ENCODE peak calls at places on chromosomes 6 and 20, in four cellular contexts. One of them, this sample, is unnamed.

GRCh38 chr6:148273962-148274752 is 68.5 kb upstream of the SASH1 start:
- DNase-seq in HFF-Myc: no peak
- DNase-seq in RWPE2: no peak
- DNase-seq in transverse colon: no peak
- DNase-seq in this sample: peak; percentile 45

GRCh38 chr20:18090044-18090443 is 32.3 kb upstream of the OVOL2 start:
- DNase-seq in HFF-Myc: no peak
- DNase-seq in RWPE2: no peak
- DNase-seq in transverse colon: no peak
- DNase-seq in this sample: no peak

GRCh38 chr6:154164397-154164796 is 125.4 kb downstream of the OPRM1 start:
- DNase-seq in HFF-Myc: no peak
- DNase-seq in RWPE2: no peak
- DNase-seq in transverse colon: no peak
- DNase-seq in this sample: peak; percentile 93

GRCh38 chr6:111199935-111200822 is 112.9 kb downstream of the SLC16A10 start:
- DNase-seq in HFF-Myc: no peak
- DNase-seq in RWPE2: no peak
- DNase-seq in transverse colon: no peak
- DNase-seq in this sample: no peak

GRCh38 chr6:152636675-152637421 is at the start of gene SYNE1:
- DNase-seq in HFF-Myc: no peak
- DNase-seq in RWPE2: peak; percentile 56
- DNase-seq in transverse colon: no peak
- DNase-seq in this sample: peak; percentile 14

GRCh38 chr6:3759656-3760245 is 8.2 kb upstream of the PXDC1 start:
- DNase-seq in HFF-Myc: no peak
- DNase-seq in RWPE2: no peak
- DNase-seq in transverse colon: no peak
- DNase-seq in this sample: peak; percentile 97

GRCh38 chr6:128347123-128347522 is 173.3 kb downstream of the PTPRK start:
- DNase-seq in HFF-Myc: no peak
- DNase-seq in RWPE2: no peak
- DNase-seq in transverse colon: no peak
- DNase-seq in this sample: no peak

GRCh38 chr6:121858976-121859375 is 423.5 kb downstream of the GJA1 start:
- DNase-seq in HFF-Myc: no peak
- DNase-seq in RWPE2: no peak
- DNase-seq in transverse colon: no peak
- DNase-seq in this sample: peak; percentile 53

GRCh38 chr6:116144590-116144989 is 18.7 kb upstream of the COL10A1 start:
- DNase-seq in HFF-Myc: peak; percentile 46
- DNase-seq in RWPE2: no peak
- DNase-seq in transverse colon: no peak
- DNase-seq in this sample: peak; percentile 61

GRCh38 chr6:109740787-109741186 is 49.7 kb downstream of the FIG4 start:
- DNase-seq in HFF-Myc: no peak
- DNase-seq in RWPE2: no peak
- DNase-seq in transverse colon: no peak
- DNase-seq in this sample: no peak

DNA sequence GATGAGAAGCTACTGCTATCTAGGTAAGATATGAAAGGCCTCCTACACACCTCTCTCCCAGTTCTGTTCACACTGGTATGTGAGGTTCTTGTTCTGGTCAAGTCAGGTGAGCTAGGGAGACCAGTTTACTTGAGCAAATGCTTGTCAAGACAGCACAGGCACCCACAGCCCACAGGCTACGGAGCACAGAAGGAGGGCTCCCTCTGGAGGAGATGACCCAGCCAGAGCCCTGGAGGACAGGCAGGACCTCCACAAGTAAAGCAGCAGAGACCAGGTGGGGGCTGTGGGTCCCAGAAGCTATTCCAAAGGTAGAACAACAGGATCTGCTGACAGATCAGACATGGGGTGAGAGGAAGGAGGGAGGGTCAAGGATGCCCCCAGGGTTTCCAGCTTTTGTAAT is 13.2 kb downstream of the MMP24OS start:
- DNase-seq in HFF-Myc: no peak
- DNase-seq in RWPE2: peak; percentile 85
- DNase-seq in transverse colon: no peak
- DNase-seq in this sample: no peak
- TF ChIP-seq CTCF in HFF-Myc: peak; percentile 21
- TF ChIP-seq CTCF in RWPE2: peak; percentile 72
- TF ChIP-seq CTCF in transverse colon: no peak
- TF ChIP-seq CTCF in this sample: no peak

GRCh38 chr6:163137036-163137435 is 277.5 kb upstream of the QKI start:
- DNase-seq in HFF-Myc: no peak
- DNase-seq in RWPE2: no peak
- DNase-seq in transverse colon: no peak
- DNase-seq in this sample: no peak

GRCh38 chr6:163132050-163132750 is 282.3 kb upstream of the QKI start:
- DNase-seq in HFF-Myc: no peak
- DNase-seq in RWPE2: no peak
- DNase-seq in transverse colon: no peak
- DNase-seq in this sample: no peak

GRCh38 chr6:163137504-163137903 is 277.0 kb upstream of the QKI start:
- DNase-seq in HFF-Myc: no peak
- DNase-seq in RWPE2: no peak
- DNase-seq in transverse colon: no peak
- DNase-seq in this sample: no peak

GRCh38 chr6:163133017-163133416 is 281.5 kb upstream of the QKI start:
- DNase-seq in HFF-Myc: no peak
- DNase-seq in RWPE2: no peak
- DNase-seq in transverse colon: no peak
- DNase-seq in this sample: no peak

DNA sequence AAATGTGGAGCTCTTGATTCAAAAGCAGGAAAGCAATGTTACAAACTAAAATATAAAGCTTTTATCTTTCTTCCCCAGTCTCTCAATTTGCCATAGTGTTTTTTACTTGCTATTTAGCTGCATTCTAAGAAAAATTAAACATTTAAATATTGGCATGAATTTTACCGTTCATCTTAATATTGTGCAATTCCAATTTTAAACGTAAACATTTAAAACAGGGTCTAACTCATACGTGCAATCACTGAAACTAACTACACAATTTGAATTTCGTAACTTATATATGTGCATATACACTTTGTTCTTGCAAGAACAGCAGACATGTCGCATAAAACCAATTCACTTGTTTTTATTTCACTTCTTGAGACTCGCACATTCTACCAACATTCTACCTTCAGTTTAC is 280.8 kb upstream of the QKI start:
- DNase-seq in HFF-Myc: no peak
- DNase-seq in RWPE2: no peak
- DNase-seq in transverse colon: no peak
- DNase-seq in this sample: no peak
- H3K4me3 ChIP-seq in HFF-Myc: no peak overlapping the region
- H3K4me3 ChIP-seq in RWPE2: no peak overlapping the region
- H3K4me3 ChIP-seq in transverse colon: no peak overlapping the region
- H3K4me3 ChIP-seq in this sample: no peak overlapping the region

GRCh38 chr6:143427109-143427817 is 23.2 kb downstream of the ADAT2 start:
- DNase-seq in HFF-Myc: peak; percentile 44
- DNase-seq in RWPE2: no peak
- DNase-seq in transverse colon: peak; percentile 62
- DNase-seq in this sample: peak; percentile 85
- TF ChIP-seq CTCF in HFF-Myc: peak; percentile 98
- TF ChIP-seq CTCF in RWPE2: peak; percentile 97
- TF ChIP-seq CTCF in transverse colon: peak; percentile 93
- TF ChIP-seq CTCF in this sample: peak; percentile 100

DNA sequence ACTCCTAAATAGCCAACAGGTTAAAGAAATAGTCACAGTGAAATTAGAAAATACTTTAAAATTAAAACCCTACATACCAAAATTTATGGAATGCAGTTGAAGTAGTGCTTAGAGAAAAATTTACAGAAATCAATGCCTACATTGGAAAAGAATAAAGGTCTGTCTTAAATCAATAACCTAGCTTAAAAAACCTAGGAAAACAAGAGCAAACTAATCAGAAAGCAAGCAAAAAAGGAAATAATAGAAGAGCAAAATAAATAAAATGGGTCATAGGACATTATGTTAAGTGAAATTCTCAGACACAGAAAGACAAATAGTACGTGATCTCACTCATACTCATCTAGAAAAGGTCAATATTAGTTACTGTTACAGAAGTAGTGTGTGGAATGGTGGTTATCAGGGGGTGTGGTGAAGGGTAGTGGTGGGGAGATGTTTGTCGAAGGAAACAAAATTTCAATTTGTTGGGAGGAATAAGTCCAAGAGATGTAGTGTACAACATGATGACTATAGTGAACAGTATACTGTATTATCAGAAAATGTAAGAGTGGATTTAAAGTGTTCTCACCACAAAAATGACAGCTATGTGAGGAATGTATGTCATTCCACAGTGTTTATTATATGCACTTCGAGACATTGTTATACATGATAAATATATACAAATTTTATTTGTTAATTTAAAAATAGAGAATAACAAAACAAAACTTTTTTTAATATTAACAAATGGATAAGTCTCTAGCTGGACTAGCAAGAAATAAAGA is 423.6 kb downstream of the CDH26 start:
- DNase-seq in HFF-Myc: no peak
- DNase-seq in RWPE2: no peak
- DNase-seq in transverse colon: no peak
- DNase-seq in this sample: no peak
- H3K4me3 ChIP-seq in HFF-Myc: no peak overlapping the region
- H3K4me3 ChIP-seq in RWPE2: no peak overlapping the region
- H3K4me3 ChIP-seq in transverse colon: no peak overlapping the region
- H3K4me3 ChIP-seq in this sample: no peak overlapping the region

DNA sequence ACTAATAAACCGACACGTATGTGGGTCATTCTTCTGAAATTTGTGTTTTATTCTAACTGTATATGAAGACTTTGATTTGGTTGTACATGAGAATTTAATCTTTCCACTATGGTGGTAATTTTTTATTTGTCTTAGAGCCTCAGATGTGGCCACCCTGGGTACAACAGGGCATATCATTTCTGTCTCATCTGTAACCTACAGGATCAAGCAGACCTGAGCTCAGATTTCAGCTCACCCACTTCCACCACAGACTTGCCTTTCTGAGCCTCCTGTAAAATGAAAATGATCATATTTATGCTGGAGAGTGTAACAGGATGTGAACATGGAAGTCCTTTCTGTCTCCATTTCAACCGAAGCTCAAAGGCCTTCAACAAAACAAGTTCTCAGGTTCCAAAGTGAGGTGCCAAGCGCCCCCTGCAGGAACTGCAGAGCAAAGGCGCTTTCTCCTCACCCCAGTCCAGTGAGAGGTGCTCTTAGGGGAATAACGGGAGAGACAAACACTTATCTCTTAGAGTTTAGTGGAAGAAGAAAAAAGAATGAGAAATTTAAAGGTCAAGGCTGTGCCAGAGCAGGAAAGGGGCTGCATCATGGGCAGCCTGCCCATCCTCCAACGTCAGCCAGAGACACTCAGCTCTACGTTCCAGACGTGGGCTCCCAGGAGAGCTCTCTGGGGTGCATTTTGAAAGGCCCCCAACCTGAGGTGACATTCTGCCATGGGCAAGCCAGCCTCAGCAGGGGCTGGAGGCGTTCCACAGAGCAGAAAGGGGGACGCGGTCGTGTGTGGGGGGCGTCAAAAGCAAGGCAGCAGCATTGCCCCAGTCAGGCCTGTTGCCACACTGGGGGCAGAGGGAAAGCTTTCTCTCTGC is 23.1 kb upstream of the CD24 start:
- DNase-seq in HFF-Myc: peak; percentile 31
- DNase-seq in RWPE2: no peak
- DNase-seq in transverse colon: peak; percentile 63
- DNase-seq in this sample: peak; percentile 62
- TF ChIP-seq CTCF in HFF-Myc: peak; percentile 98
- TF ChIP-seq CTCF in RWPE2: peak; percentile 85
- TF ChIP-seq CTCF in transverse colon: peak; percentile 65
- TF ChIP-seq CTCF in this sample: peak; percentile 84

GRCh38 chr6:34513628-34514027 is 42.5 kb downstream of the SPDEF start:
- DNase-seq in HFF-Myc: no peak
- DNase-seq in RWPE2: peak; percentile 4
- DNase-seq in transverse colon: no peak
- DNase-seq in this sample: no peak

GRCh38 chr6:34512738-34513115 is 43.4 kb downstream of the SPDEF start:
- DNase-seq in HFF-Myc: no peak
- DNase-seq in RWPE2: peak; percentile 13
- DNase-seq in transverse colon: no peak
- DNase-seq in this sample: no peak

GRCh38 chr6:34510299-34510698 is 44.4 kb downstream of the PACSIN1 start:
- DNase-seq in HFF-Myc: no peak
- DNase-seq in RWPE2: peak; percentile 19
- DNase-seq in transverse colon: no peak
- DNase-seq in this sample: no peak

GRCh38 chr6:34511214-34511922 is 44.8 kb downstream of the SPDEF start:
- DNase-seq in HFF-Myc: no peak
- DNase-seq in RWPE2: peak; percentile 8
- DNase-seq in transverse colon: no peak
- DNase-seq in this sample: no peak

DNA sequence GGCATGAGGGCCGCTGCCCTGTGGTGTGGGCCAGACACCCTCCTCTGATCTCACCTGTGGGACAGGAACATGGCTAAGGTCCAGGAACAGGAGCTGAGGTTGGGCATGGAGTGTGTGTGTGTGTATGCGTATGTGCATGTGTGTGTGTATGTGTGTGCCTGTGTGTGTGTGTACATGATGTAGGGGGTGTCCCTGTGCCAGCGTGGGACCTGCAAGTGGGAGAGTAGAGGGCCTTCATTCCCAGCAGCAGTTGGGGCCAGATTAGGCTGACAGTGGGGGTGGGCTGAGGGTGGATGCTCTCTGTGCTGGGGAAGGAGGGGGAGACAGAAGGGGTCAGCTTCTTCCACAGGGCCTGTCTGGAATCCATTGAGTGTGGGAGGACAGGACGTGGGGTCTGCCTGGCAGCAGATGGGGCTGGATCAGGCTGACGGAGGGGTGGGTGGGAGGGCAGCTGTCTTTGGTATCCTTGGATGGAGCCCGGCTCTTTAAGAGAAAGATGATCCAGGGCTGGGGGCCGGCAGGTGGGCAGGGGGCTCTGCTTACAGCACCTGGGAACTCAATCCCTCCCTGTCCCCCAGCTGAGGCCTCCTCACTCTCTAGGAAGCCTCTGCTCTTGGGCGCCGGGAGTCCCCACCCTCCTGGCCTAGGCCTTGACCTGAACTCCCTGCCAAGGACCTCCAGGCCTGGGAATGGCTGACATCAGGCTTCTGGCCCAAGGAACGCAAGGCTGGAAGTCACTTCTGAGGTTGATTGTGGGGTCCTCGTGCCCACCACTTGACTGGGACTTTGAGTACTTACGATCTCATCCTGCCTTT is 44.0 kb downstream of the SPDEF start:
- DNase-seq in HFF-Myc: no peak
- DNase-seq in RWPE2: peak; percentile 37
- DNase-seq in transverse colon: no peak
- DNase-seq in this sample: no peak
- H3K4me3 ChIP-seq in HFF-Myc: no peak overlapping the region
- H3K4me3 ChIP-seq in RWPE2: no peak overlapping the region
- H3K4me3 ChIP-seq in transverse colon: no peak overlapping the region
- H3K4me3 ChIP-seq in this sample: no peak overlapping the region

GRCh38 chr6:123777554-123777953 is 26.1 kb upstream of the NKAIN2 start:
- DNase-seq in HFF-Myc: no peak
- DNase-seq in RWPE2: no peak
- DNase-seq in transverse colon: no peak
- DNase-seq in this sample: peak; percentile 25
- TF ChIP-seq CTCF in HFF-Myc: no peak
- TF ChIP-seq CTCF in RWPE2: peak; percentile 66
- TF ChIP-seq CTCF in transverse colon: no peak
- TF ChIP-seq CTCF in this sample: peak; percentile 13

This sample was measured in fibroblast of the aortic adventitia.